ENCODE peak calls at places on chromosomes 2 and 18, in eight cellular contexts. G, S, Z, L, Q, C, M and H are unnamed samples.

GRCh38 chr2:33230133-33230618 is 246.3 kb upstream of the RASGRP3 start:
- DNase-seq in G (no peak), S (no peak), Z (no peak), L (no peak), Q (no peak), C (no peak), M (no peak), H (no peak)

GRCh38 chr2:83582589-83582988 is 876.5 kb downstream of the SUCLG1 start:
- DNase-seq in G (no peak), S (no peak), Z (no peak), L (no peak), Q (no peak), C (no peak), M (no peak), H (no peak)

GRCh38 chr2:69309336-69310048 is 77.5 kb downstream of the GFPT1 start:
- DNase-seq in G (peak), S (no peak), Z (no peak), L (no peak), Q (peak), C (peak), M (peak), H (no peak)

GRCh38 chr2:71965530-71965929 is 182.1 kb downstream of the CYP26B1 start:
- DNase-seq in G (no peak), S (no peak), Z (no peak), L (no peak), Q (no peak), C (no peak), M (no peak), H (no peak)

GRCh38 chr2:8452979-8453903 is 228.6 kb upstream of the ID2 start:
- DNase-seq in G (peak), S (no peak), Z (no peak), L (no peak), Q (no peak), C (no peak), M (no peak), H (no peak)

GRCh38 chr2:42796427-42797248 is 4.3 kb upstream of the HAAO start:
- DNase-seq in G (no peak), S (no peak), Z (no peak), L (no peak), Q (no peak), C (no peak), M (no peak), H (no peak)

GRCh38 chr2:3464401-3465005 is 54.8 kb downstream of the ADI1 start:
- DNase-seq in G (no peak), S (no peak), Z (no peak), L (no peak), Q (no peak), C (no peak), M (no peak), H (no peak)

GRCh38 chr18:58792086-58792485 is 72.6 kb upstream of the ZNF532 start:
- DNase-seq in G (no peak), S (no peak), Z (no peak), L (peak), Q (no peak), C (no peak), M (no peak), H (no peak)

GRCh38 chr18:39305756-39306155 is 1740.2 kb upstream of the CELF4 start:
- DNase-seq in G (no peak), S (no peak), Z (no peak), L (no peak), Q (no peak), C (no peak), M (no peak), H (no peak)

GRCh38 chr2:68832161-68832869 is 38.9 kb downstream of the BMP10 start:
- DNase-seq in G (peak), S (peak), Z (no peak), L (no peak), Q (peak), C (peak), M (no peak), H (no peak)

GRCh38 chr2:8023241-8023640 is 658.6 kb upstream of the ID2 start:
- DNase-seq in G (no peak), S (no peak), Z (no peak), L (no peak), Q (no peak), C (no peak), M (no peak), H (no peak)

GRCh38 chr2:237864030-237864931 is 4.9 kb downstream of the RAMP1 start:
- DNase-seq in G (no peak), S (no peak), Z (no peak), L (no peak), Q (no peak), C (peak), M (peak), H (no peak)
- H3K27ac ChIP-seq in G (no peak), S (peak), Z (no peak), L (no peak), Q (peak), C (no peak), M (no peak), H (no peak)

DNA sequence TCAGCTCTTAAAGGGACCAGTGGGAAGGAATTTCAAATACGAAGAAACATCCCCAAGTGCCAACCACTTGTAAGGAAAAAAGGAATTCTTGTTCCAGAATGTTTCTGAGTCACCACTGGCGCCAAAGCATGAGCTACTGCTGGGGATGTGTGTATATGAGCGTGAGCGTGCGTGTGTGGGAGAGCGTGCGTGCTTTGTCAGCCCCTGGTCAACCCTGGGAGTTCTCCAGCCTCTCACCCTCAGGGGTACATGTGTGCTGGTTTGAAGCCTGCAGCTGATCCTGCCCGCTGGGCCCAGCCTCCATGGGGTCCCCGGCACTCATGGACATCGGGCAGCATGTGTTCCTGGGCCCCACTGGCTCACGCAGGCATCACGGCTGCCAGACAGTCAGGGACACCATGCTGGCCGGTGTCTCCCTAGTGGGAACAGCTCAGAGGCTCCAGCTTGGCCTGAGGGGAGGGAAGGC is 17.1 kb downstream of the HS6ST1 start:
- DNase-seq in G (peak), S (peak), Z (no peak), L (no peak), Q (no peak), C (no peak), M (no peak), H (no peak)
- H3K27ac ChIP-seq in G (peak), S (peak), Z (no peak), L (peak), Q (peak), C (no peak), M (no peak), H (no peak)

DNA sequence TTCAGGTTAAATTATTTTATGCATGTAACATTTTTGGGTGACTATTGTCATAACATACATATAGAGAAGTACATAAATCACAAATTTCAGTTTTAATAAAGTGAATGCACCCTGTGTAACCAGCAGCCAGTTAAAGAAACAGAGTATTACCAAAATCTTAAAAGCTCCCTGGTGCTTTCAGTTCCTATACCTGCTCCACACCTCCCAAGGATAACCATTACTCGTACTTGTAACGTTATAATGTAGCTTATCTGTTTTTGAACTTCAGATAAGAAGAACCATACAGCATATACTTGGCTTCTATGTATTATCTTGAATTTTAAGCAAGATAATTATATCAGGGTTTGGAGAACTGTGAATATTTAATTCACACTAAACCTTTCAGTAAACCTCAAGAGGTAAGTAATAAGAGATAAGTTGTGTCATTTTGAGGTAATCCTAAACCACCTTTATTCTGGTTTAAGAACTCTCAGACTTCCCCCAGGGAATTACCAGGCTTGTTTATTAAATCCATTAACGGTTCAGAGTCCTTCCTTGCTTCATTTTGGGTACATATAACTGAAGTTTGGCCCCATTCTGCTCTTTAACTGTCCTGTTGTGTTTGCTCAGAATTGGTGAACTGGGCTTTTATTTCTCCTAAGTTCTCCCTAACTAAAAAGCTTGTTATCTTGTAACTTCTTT is 58.6 kb downstream of the LCLAT1 start:
- DNase-seq in G (no peak), S (no peak), Z (no peak), L (no peak), Q (no peak), C (no peak), M (peak), H (no peak)
- H3K27ac ChIP-seq in G (no peak), S (no peak), Z (no peak), L (no peak), Q (no peak), C (no peak), M (no peak), H (no peak)

GRCh38 chr2:120550893-120551446 is 184.7 kb upstream of the GLI2 start:
- DNase-seq in G (no peak), S (no peak), Z (no peak), L (no peak), Q (no peak), C (no peak), M (no peak), H (no peak)
- H3K27ac ChIP-seq in G (no peak), S (no peak), Z (no peak), L (peak), Q (no peak), C (no peak), M (no peak), H (no peak)

GRCh38 chr2:119290859-119291587 is 67.4 kb downstream of the STEAP3 start:
- DNase-seq in G (peak), S (peak), Z (no peak), L (peak), Q (peak), C (peak), M (peak), H (peak)

GRCh38 chr2:119293254-119293653 is 69.6 kb downstream of the STEAP3 start:
- DNase-seq in G (peak), S (peak), Z (no peak), L (no peak), Q (no peak), C (no peak), M (no peak), H (no peak)

GRCh38 chr2:119289642-119290041 is 66.0 kb downstream of the STEAP3 start:
- DNase-seq in G (no peak), S (no peak), Z (no peak), L (no peak), Q (no peak), C (no peak), M (no peak), H (no peak)

GRCh38 chr2:119292226-119292625 is 68.6 kb downstream of the STEAP3 start:
- DNase-seq in G (no peak), S (no peak), Z (no peak), L (no peak), Q (no peak), C (no peak), M (no peak), H (no peak)

GRCh38 chr2:119291588-119292167 is 68.0 kb downstream of the STEAP3 start:
- DNase-seq in G (no peak), S (no peak), Z (no peak), L (no peak), Q (no peak), C (no peak), M (no peak), H (no peak)
- H3K27ac ChIP-seq in G (no peak), S (no peak), Z (no peak), L (no peak), Q (no peak), C (no peak), M (no peak), H (no peak)

GRCh38 chr2:45652090-45653050 is 895 bp downstream of the PRKCE start:
- DNase-seq in G (peak), S (peak), Z (no peak), L (peak), Q (peak), C (peak), M (peak), H (peak)

GRCh38 chr2:45650851-45651414 is 542 bp upstream of the PRKCE start:
- DNase-seq in G (peak), S (peak), Z (peak), L (peak), Q (peak), C (peak), M (peak), H (peak)

GRCh38 chr2:45649855-45650806 is 1.3 kb upstream of the PRKCE start:
- DNase-seq in G (peak), S (peak), Z (no peak), L (peak), Q (peak), C (peak), M (peak), H (peak)

GRCh38 chr2:45653125-45653524 is 1.6 kb downstream of the PRKCE start:
- DNase-seq in G (peak), S (no peak), Z (no peak), L (no peak), Q (no peak), C (no peak), M (no peak), H (no peak)

GRCh38 chr2:45651415-45652089 is at the start of gene PRKCE:
- DNase-seq in G (peak), S (no peak), Z (no peak), L (peak), Q (peak), C (peak), M (no peak), H (no peak)
- H3K27ac ChIP-seq in G (peak), S (peak), Z (peak), L (peak), Q (peak), C (peak), M (no peak), H (peak)

GRCh38 chr18:22489694-22490093 is 72.0 kb upstream of the CTAGE1 start:
- DNase-seq in G (peak), S (peak), Z (no peak), L (no peak), Q (peak), C (no peak), M (peak), H (no peak)

GRCh38 chr18:22493940-22494339 is 76.2 kb upstream of the CTAGE1 start:
- DNase-seq in G (peak), S (no peak), Z (no peak), L (no peak), Q (no peak), C (no peak), M (no peak), H (no peak)

GRCh38 chr18:22494771-22495170 is 77.1 kb upstream of the CTAGE1 start:
- DNase-seq in G (peak), S (peak), Z (no peak), L (no peak), Q (no peak), C (no peak), M (no peak), H (no peak)

GRCh38 chr18:22490429-22490846 is 72.7 kb upstream of the CTAGE1 start:
- DNase-seq in G (no peak), S (no peak), Z (no peak), L (no peak), Q (peak), C (no peak), M (no peak), H (no peak)

DNA sequence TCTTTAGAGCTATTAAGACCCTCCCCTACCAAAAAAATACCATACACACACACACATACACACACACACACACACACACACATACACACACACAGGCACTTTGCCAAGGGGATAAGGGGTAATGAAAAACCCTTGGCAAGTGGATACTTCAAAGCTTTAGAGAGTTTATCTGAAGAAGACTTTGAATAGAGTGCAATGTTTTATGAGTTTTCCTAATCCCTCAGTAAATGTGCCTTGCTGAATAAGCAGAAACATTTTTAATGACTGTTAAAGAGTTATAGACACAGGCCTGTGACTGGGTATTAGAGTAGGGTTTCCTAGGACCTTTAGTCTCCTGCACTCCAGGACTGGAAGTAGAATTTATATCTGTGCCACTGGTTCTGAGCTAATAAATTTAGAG is 75.5 kb upstream of the CTAGE1 start:
- DNase-seq in G (no peak), S (no peak), Z (no peak), L (no peak), Q (no peak), C (no peak), M (no peak), H (no peak)
- H3K27ac ChIP-seq in G (peak), S (no peak), Z (no peak), L (no peak), Q (no peak), C (no peak), M (no peak), H (no peak)